ENCODE peak calls at places on chromosome 5, in nine cellular contexts. K is IMR-90, E is Peyer's patch, H is H1, D is A549, G is thyroid gland, V is heart left ventricle, U is stomach, P is transverse colon. S is an unnamed sample.
A peak's percentile ranks its signal among the peaks of the same experiment; 100 is the strongest.

GRCh38 chr5:100479079-100479688 is 56.0 kb upstream of the FAM174A start:
- DNase-seq in K (peak; percentile 7), E (no peak), H (no peak), D (peak; percentile 42), G (no peak), V (no peak), U (no peak), P (no peak), S (no peak)

GRCh38 chr5:179284751-179285191 is 60.5 kb downstream of the ADAMTS2 start:
- DNase-seq in K (peak; percentile 40), E (no peak), H (no peak), D (no peak), G (no peak), V (peak; percentile 9), U (no peak), P (no peak), S (peak; percentile 48)

GRCh38 chr5:31651241-31651640 is 12.3 kb downstream of the PDZD2 start:
- DNase-seq in K (no peak), E (no peak), H (no peak), D (no peak), G (no peak), V (no peak), U (no peak), P (no peak), S (no peak)

GRCh38 chr5:120567066-120567465 is 103.0 kb downstream of the PRR16 start:
- DNase-seq in K (no peak), E (no peak), H (no peak), D (no peak), G (no peak), V (no peak), U (no peak), P (no peak), S (no peak)

GRCh38 chr5:72503888-72504491 is 3.2 kb downstream of the ZNF366 start:
- DNase-seq in K (peak; percentile 44), E (no peak), H (no peak), D (peak; percentile 33), G (peak; percentile 14), V (no peak), U (no peak), P (no peak), S (no peak)

GRCh38 chr5:132428811-132429440 is 59.4 kb downstream of the SLC22A5 start:
- DNase-seq in K (peak; percentile 87), E (no peak), H (no peak), D (peak; percentile 17), G (no peak), V (no peak), U (no peak), P (no peak), S (no peak)

GRCh38 chr5:123000731-123001130 is 35.8 kb downstream of the PPIC start:
- DNase-seq in K (no peak), E (no peak), H (no peak), D (no peak), G (no peak), V (no peak), U (no peak), P (no peak), S (no peak)

GRCh38 chr5:3452622-3453021 is 143.0 kb upstream of the IRX1 start:
- DNase-seq in K (no peak), E (no peak), H (no peak), D (no peak), G (no peak), V (no peak), U (no peak), P (no peak), S (no peak)

GRCh38 chr5:143023447-143024096 is 253.4 kb downstream of the ARHGAP26 start:
- DNase-seq in K (peak; percentile 68), E (no peak), H (no peak), D (no peak), G (peak; percentile 19), V (peak; percentile 63), U (peak; percentile 28), P (peak; percentile 18), S (peak; percentile 97)

GRCh38 chr5:132210944-132211343 is 16.7 kb downstream of the P4HA2 start:
- DNase-seq in K (no peak), E (no peak), H (no peak), D (no peak), G (no peak), V (no peak), U (no peak), P (no peak), S (no peak)

GRCh38 chr5:113292535-113292934 is 142.3 kb downstream of the TSSK1B start:
- DNase-seq in K (peak; percentile 32), E (no peak), H (no peak), D (no peak), G (no peak), V (no peak), U (no peak), P (no peak), S (no peak)

GRCh38 chr5:138975098-138975847 is 100.1 kb upstream of the LRRTM2 start:
- DNase-seq in K (peak; percentile 84), E (no peak), H (no peak), D (no peak), G (peak; percentile 91), V (peak; percentile 70), U (no peak), P (peak; percentile 32), S (peak; percentile 31)

GRCh38 chr5:133113331-133114061 is 61.7 kb downstream of the HSPA4 start:
- DNase-seq in K (peak; percentile 56), E (no peak), H (no peak), D (no peak), G (no peak), V (no peak), U (no peak), P (no peak), S (no peak)

GRCh38 chr5:34598177-34598794 is 57.8 kb upstream of the RAI14 start:
- DNase-seq in K (peak; percentile 96), E (no peak), H (no peak), D (peak; percentile 85), G (no peak), V (no peak), U (no peak), P (no peak), S (no peak)

GRCh38 chr5:109105631-109106267 is 304.0 kb downstream of the PJA2 start:
- DNase-seq in K (peak; percentile 91), E (no peak), H (no peak), D (no peak), G (no peak), V (no peak), U (no peak), P (no peak), S (no peak)

GRCh38 chr5:55585266-55585610 is 50.5 kb upstream of the PLPP1 start:
- DNase-seq in K (no peak), E (no peak), H (no peak), D (no peak), G (no peak), V (no peak), U (no peak), P (no peak), S (no peak)

DNA sequence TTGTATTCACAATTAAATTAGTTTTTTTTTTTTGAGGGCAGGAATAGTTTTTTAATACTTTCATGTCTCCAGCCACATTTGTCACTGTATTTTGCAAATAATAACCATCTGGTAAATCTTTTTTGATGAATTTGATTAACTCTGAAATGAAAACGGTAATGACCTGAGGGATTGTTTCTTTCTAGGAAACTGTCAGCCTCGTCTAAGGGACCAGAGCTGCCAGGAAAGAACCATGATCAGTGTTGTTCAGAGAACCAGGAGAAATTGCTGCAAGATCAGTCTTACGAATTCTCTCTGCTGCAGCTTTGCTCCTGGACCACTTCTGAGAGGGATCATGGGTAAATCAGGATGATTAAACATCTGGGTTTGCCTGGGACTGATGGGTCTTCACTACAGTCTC is 114.5 kb upstream of the TAF11L2 start:
- DNase-seq in K (no peak), E (no peak), H (no peak), D (no peak), G (no peak), V (no peak), U (no peak), P (no peak), S (no peak)
- TF ChIP-seq CTCF in K (no peak), E (no peak), H (no peak), D (no peak), G (no peak), V (no peak), U (no peak), P (no peak), S (no peak)

GRCh38 chr5:177335043-177335700 is 16.3 kb downstream of the LMAN2 start:
- DNase-seq in K (no peak), E (peak; percentile 22), H (no peak), D (no peak), G (no peak), V (no peak), U (no peak), P (no peak), S (no peak)
- TF ChIP-seq POLR2A in K (no peak), E (no peak), H (no peak), D (no peak), G (no peak), V (no peak), U (no peak), P (no peak), S (no peak)

GRCh38 chr5:1035421-1036405 is 27.1 kb downstream of the NKD2 start:
- DNase-seq in K (no peak), E (no peak), H (no peak), D (no peak), G (no peak), V (peak; percentile 61), U (no peak), P (no peak), S (no peak)

GRCh38 chr5:1037671-1038416 is 29.2 kb downstream of the NKD2 start:
- DNase-seq in K (no peak), E (no peak), H (no peak), D (no peak), G (no peak), V (peak; percentile 55), U (no peak), P (no peak), S (no peak)

GRCh38 chr5:1038417-1039209 is 30.0 kb downstream of the NKD2 start:
- DNase-seq in K (no peak), E (no peak), H (no peak), D (no peak), G (no peak), V (no peak), U (no peak), P (no peak), S (no peak)

GRCh38 chr5:1036504-1037122 is 28.0 kb downstream of the NKD2 start:
- DNase-seq in K (no peak), E (no peak), H (no peak), D (no peak), G (no peak), V (peak; percentile 54), U (no peak), P (no peak), S (no peak)

DNA sequence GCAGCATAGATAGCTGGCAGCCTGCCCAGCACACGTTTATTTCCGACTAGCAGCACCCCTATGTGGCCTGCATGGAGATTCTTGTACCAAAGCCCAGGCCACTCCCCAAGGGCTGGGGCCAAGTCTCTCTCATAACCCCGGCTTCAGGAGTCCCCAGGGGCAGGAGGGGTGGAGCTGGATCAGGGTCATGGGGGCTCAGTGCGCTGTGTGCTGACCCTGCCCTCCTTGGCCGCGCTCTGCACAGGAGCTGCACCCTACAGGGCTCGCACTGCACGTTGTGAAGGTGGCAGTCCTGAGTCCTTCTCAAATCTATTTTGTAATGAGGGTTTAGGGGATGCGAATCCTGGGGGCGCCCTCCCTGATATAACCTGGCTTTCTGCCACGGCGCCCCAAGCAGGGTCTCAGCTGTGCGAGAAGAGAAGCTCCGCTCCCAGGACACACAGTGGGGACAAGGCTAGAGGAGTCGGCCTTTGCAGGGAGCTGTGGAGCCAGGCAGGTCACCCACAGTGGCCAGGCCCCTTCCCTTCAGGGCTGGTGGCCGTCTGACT is 28.6 kb downstream of the NKD2 start:
- DNase-seq in K (no peak), E (no peak), H (no peak), D (no peak), G (no peak), V (peak; percentile 51), U (no peak), P (no peak), S (no peak)
- TF ChIP-seq CTCF in K (no peak), E (no peak), H (no peak), D (no peak), G (no peak), V (no peak), U (no peak), P (no peak), S (no peak)

GRCh38 chr5:61619289-61619688 is 287.2 kb downstream of the ZSWIM6 start:
- DNase-seq in K (no peak), E (no peak), H (no peak), D (no peak), G (no peak), V (no peak), U (no peak), P (no peak), S (no peak)
- TF ChIP-seq POLR2A in K (no peak), E (no peak), H (no peak), D (no peak), G (no peak), V (no peak), U (no peak), P (no peak), S (no peak)